ENCODE peak calls at places on chromosome 10, in eight cellular contexts. Q is uterus, K is stomach, F is HepG2, U is HCT116, L is breast epithelium, H is thyroid gland, C is Peyer's patch. A is an unnamed sample.

GRCh38 chr10:13717936-13718772 is 131.4 kb downstream of the PRPF18 start:
- DNase-seq in K (peak; percentile 90), Q (peak; percentile 55), U (no peak), L (peak; percentile 80), F (peak; percentile 7), C (peak; percentile 18), H (peak; percentile 95), A (peak; percentile 62)

GRCh38 chr10:3666525-3667302 is 118.3 kb downstream of the KLF6 start:
- DNase-seq in L (no peak), U (no peak), F (no peak), K (peak; percentile 39), Q (no peak), C (peak; percentile 37), H (no peak), A (no peak)

GRCh38 chr10:73940634-73941221 is 29.8 kb downstream of the PLAU start:
- DNase-seq in F (peak; percentile 32), C (peak; percentile 83), L (peak; percentile 77), H (peak; percentile 84), K (peak; percentile 86), Q (peak; percentile 91), U (peak; percentile 37), A (peak; percentile 89)

GRCh38 chr10:21807162-21807561 is 196.4 kb downstream of the DNAJC1 start:
- DNase-seq in H (no peak), C (no peak), F (no peak), K (no peak), Q (no peak), U (no peak), L (no peak), A (no peak)

GRCh38 chr10:48489099-48489498 is 115.8 kb downstream of the ARHGAP22 start:
- DNase-seq in K (no peak), Q (no peak), C (no peak), H (no peak), F (no peak), U (no peak), L (no peak), A (no peak)

GRCh38 chr10:117860823-117861222 is 185.9 kb downstream of the RAB11FIP2 start:
- DNase-seq in K (no peak), H (no peak), Q (no peak), L (no peak), C (no peak), U (peak; percentile 44), F (peak; percentile 15), A (peak; percentile 19)

GRCh38 chr10:31836569-31837406 is 91.8 kb downstream of the ARHGAP12 start:
- DNase-seq in L (no peak), Q (no peak), H (no peak), K (no peak), U (peak; percentile 22), C (no peak), F (peak; percentile 36), A (peak; percentile 9)

GRCh38 chr10:63267414-63268138 is 134.4 kb downstream of the NRBF2 start:
- DNase-seq in K (no peak), F (peak; percentile 71), Q (no peak), H (peak; percentile 18), L (no peak), U (peak; percentile 43), C (no peak), A (peak; percentile 17)

GRCh38 chr10:35191523-35191922 is 64.9 kb downstream of the CREM start:
- DNase-seq in Q (no peak), U (no peak), L (no peak), H (no peak), K (no peak), F (no peak), C (no peak), A (no peak)

GRCh38 chr10:35192645-35193249 is 66.1 kb downstream of the CREM start:
- DNase-seq in F (no peak), H (no peak), K (no peak), L (no peak), Q (no peak), U (no peak), C (no peak), A (no peak)

GRCh38 chr10:35194471-35194870 is 67.8 kb downstream of the CREM start:
- DNase-seq in L (no peak), F (no peak), H (no peak), K (no peak), C (no peak), Q (no peak), U (no peak), A (no peak)

GRCh38 chr10:35194906-35195305 is 68.3 kb downstream of the CREM start:
- DNase-seq in K (no peak), L (no peak), F (no peak), C (no peak), U (peak; percentile 18), H (no peak), Q (no peak), A (no peak)

GRCh38 chr10:35195361-35196306 is 69.0 kb downstream of the CREM start:
- DNase-seq in L (peak; percentile 60), U (peak; percentile 82), Q (peak; percentile 76), H (peak; percentile 70), K (peak; percentile 65), C (peak; percentile 72), F (peak; percentile 78), A (peak; percentile 23)
- TF ChIP-seq POLR2A in L (peak; percentile 25), U (no peak), Q (peak; percentile 83), H (peak; percentile 66), K (peak; percentile 11), C (peak; percentile 32), F (no peak), A (no peak)

GRCh38 chr10:132615346-132616169 is 78.0 kb downstream of the INPP5A start:
- DNase-seq in U (no peak), F (no peak), L (no peak), H (no peak), Q (peak; percentile 14), C (no peak), K (no peak), A (no peak)

GRCh38 chr10:132612571-132613504 is 75.3 kb downstream of the INPP5A start:
- DNase-seq in C (no peak), H (no peak), L (no peak), U (no peak), Q (no peak), F (no peak), K (no peak), A (no peak)

GRCh38 chr10:132611986-132612385 is 74.4 kb downstream of the INPP5A start:
- DNase-seq in K (no peak), C (no peak), F (no peak), L (no peak), H (no peak), Q (peak; percentile 12), U (no peak), A (no peak)

GRCh38 chr10:132614431-132615341 is 77.1 kb downstream of the INPP5A start:
- DNase-seq in H (no peak), C (no peak), U (no peak), L (no peak), K (no peak), Q (peak; percentile 13), F (no peak), A (no peak)

GRCh38 chr10:132613566-132614348 is 76.2 kb downstream of the INPP5A start:
- DNase-seq in U (no peak), L (no peak), H (no peak), Q (peak; percentile 13), F (no peak), K (no peak), C (no peak), A (no peak)
- TF ChIP-seq POLR2A in U (no peak), L (no peak), H (no peak), Q (no peak), F (no peak), K (no peak), C (no peak), A (no peak)

GRCh38 chr10:12445701-12446334 is 96.5 kb downstream of the CAMK1D start:
- DNase-seq in C (no peak), L (no peak), H (no peak), K (no peak), U (no peak), Q (no peak), F (no peak), A (no peak)

GRCh38 chr10:12443026-12443425 is 93.7 kb downstream of the CAMK1D start:
- DNase-seq in C (no peak), U (no peak), Q (no peak), K (no peak), H (no peak), L (no peak), F (no peak), A (no peak)

GRCh38 chr10:12448340-12448728 is 99.0 kb downstream of the CAMK1D start:
- DNase-seq in K (no peak), C (no peak), U (no peak), H (no peak), F (no peak), Q (no peak), L (no peak), A (no peak)

GRCh38 chr10:12444981-12445700 is 95.8 kb downstream of the CAMK1D start:
- DNase-seq in H (peak; percentile 31), C (no peak), F (no peak), Q (no peak), U (no peak), K (no peak), L (no peak), A (no peak)

DNA sequence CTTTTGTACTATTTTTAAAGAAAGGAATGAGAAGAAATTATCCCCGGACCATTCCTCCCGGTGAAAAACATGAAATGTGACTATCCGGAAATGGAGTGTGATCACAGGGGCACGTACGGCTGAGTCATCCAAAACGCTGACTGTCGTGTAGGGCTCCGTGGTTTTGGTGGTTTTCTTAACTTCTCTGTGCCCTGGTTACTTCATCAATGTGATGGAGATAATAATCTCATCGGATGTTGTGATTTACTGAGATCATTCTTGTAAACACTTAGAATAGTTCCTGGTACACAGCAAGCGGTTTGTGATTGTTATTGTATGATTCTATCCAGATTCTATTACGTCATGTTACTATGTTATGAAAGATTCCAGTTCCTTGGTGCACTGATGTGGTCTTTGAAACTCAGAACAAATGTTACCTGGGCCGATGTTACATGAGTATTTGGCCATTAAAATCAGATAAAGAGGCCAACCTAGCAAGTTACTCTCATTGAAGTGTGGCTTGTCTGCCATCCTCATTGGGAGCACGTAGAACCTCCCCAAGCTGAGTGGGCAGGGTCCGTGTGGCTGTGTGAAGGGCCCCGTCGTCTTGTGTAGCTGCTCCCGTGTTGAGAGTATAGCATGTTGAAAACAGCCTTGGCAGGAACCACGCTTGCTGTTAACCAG is 99.5 kb downstream of the CAMK1D start:
- DNase-seq in H (peak; percentile 28), C (peak; percentile 47), L (peak; percentile 26), U (peak; percentile 74), K (peak; percentile 34), F (no peak), Q (peak; percentile 41), A (peak; percentile 70)
- TF ChIP-seq POLR2A in H (no peak), C (no peak), L (no peak), U (no peak), K (no peak), F (no peak), Q (no peak), A (no peak)

GRCh38 chr10:95741807-95742528 is 14.0 kb upstream of the ENTPD1 start:
- DNase-seq in F (no peak), L (no peak), K (no peak), H (peak; percentile 34), C (peak; percentile 64), Q (no peak), U (no peak), A (no peak)

GRCh38 chr10:95739046-95739445 is 16.9 kb upstream of the ENTPD1 start:
- DNase-seq in L (no peak), Q (no peak), C (no peak), K (no peak), H (no peak), F (no peak), U (no peak), A (no peak)

GRCh38 chr10:95745487-95745886 is 10.5 kb upstream of the ENTPD1 start:
- DNase-seq in H (no peak), K (no peak), U (no peak), L (no peak), Q (no peak), C (no peak), F (no peak), A (no peak)

GRCh38 chr10:95742529-95742884 is 13.5 kb upstream of the ENTPD1 start:
- DNase-seq in K (peak; percentile 88), L (no peak), C (no peak), Q (no peak), H (peak; percentile 81), F (peak; percentile 87), U (no peak), A (no peak)

GRCh38 chr10:95742962-95743535 is 12.9 kb upstream of the ENTPD1 start:
- DNase-seq in F (no peak), H (no peak), L (no peak), Q (no peak), C (no peak), U (no peak), K (no peak), A (no peak)
- TF ChIP-seq POLR2A in F (no peak), H (no peak), L (no peak), Q (no peak), C (no peak), U (no peak), K (no peak), A (no peak)